ENCODE peak calls at places on chromosomes 3 and 15, in ten cellular contexts. A, V, O, Z, C, M, E, S, U and H are unnamed samples.
A peak's percentile ranks its signal among the peaks of the same experiment; 100 is the strongest.

GRCh38 chr3:129025108-129025507 is 24.0 kb downstream of the EFCC1 start:
- DNase-seq in V (no peak), M (peak; percentile 67), U (no peak), Z (no peak), A (no peak), O (no peak), S (no peak), C (no peak), E (no peak), H (no peak)

GRCh38 chr3:133092676-133093075 is 54.5 kb downstream of the TMEM108 start:
- DNase-seq in M (no peak), S (no peak), A (peak; percentile 13), U (no peak), Z (no peak), E (no peak), C (no peak), V (no peak), O (no peak), H (no peak)

GRCh38 chr15:71725215-71725955 is 85.0 kb upstream of the NR2E3 start:
- DNase-seq in V (no peak), A (peak; percentile 80), Z (no peak), E (no peak), O (no peak), U (no peak), M (no peak), C (no peak), S (no peak), H (no peak)

GRCh38 chr3:126036056-126036549 is 47.8 kb downstream of the SLC41A3 start:
- DNase-seq in C (no peak), A (no peak), S (no peak), M (no peak), E (no peak), Z (no peak), U (no peak), V (no peak), O (peak; percentile 23), H (no peak)

GRCh38 chr15:90836296-90836871 is 32.0 kb upstream of the FURIN start:
- DNase-seq in O (no peak), Z (peak; percentile 66), A (peak; percentile 91), S (no peak), M (no peak), C (no peak), E (no peak), V (no peak), U (peak; percentile 53), H (no peak)

GRCh38 chr3:46012246-46012645 is 15.0 kb downstream of the XCR1 start:
- DNase-seq in M (no peak), Z (no peak), A (no peak), E (no peak), C (no peak), U (no peak), V (no peak), S (no peak), O (no peak), H (no peak)

GRCh38 chr15:80309769-80310384 is 57.9 kb upstream of the CTXND1 start:
- DNase-seq in C (no peak), U (peak; percentile 48), A (peak; percentile 34), Z (peak; percentile 35), E (no peak), V (no peak), S (no peak), M (no peak), O (no peak), H (no peak)

GRCh38 chr3:101780661-101781060 is 1.6 kb downstream of the NXPE3 start:
- DNase-seq in Z (peak; percentile 11), S (no peak), C (no peak), O (no peak), V (no peak), M (no peak), U (peak; percentile 70), A (peak; percentile 91), E (no peak), H (peak; percentile 59)

GRCh38 chr3:138043266-138044029 is 33.5 kb downstream of the CLDN18 start:
- DNase-seq in E (no peak), U (no peak), C (no peak), O (no peak), Z (no peak), V (no peak), A (peak; percentile 93), M (no peak), S (no peak), H (no peak)

GRCh38 chr3:17013050-17013449 is 128.3 kb downstream of the PLCL2 start:
- DNase-seq in Z (no peak), C (no peak), O (no peak), A (no peak), S (no peak), U (no peak), M (no peak), V (no peak), E (no peak), H (peak; percentile 26)

GRCh38 chr3:7766530-7766929 is 735.1 kb upstream of the LMCD1 start:
- DNase-seq in E (no peak), S (no peak), O (no peak), U (no peak), C (no peak), V (no peak), Z (no peak), A (no peak), M (no peak), H (no peak)

GRCh38 chr3:124824286-124824915 is 62.8 kb downstream of the ITGB5 start:
- DNase-seq in A (peak; percentile 24), S (no peak), E (no peak), C (no peak), U (no peak), Z (no peak), M (no peak), O (no peak), V (no peak), H (no peak)

GRCh38 chr15:57720861-57721260 is 14.3 kb downstream of the POLR2M start:
- DNase-seq in C (no peak), Z (no peak), V (no peak), S (no peak), A (peak; percentile 18), E (no peak), U (no peak), O (no peak), M (no peak), H (no peak)

GRCh38 chr15:57692709-57693108 is 13.8 kb upstream of the POLR2M start:
- DNase-seq in S (no peak), A (peak; percentile 12), C (no peak), E (no peak), M (no peak), V (no peak), O (no peak), Z (no peak), U (no peak), H (no peak)

GRCh38 chr15:59688888-59689625 is at the start of gene BNIP2:
- DNase-seq in C (peak; percentile 99), Z (peak; percentile 92), V (peak; percentile 99), E (peak; percentile 98), M (peak; percentile 100), O (peak; percentile 99), A (peak; percentile 98), U (peak; percentile 100), S (peak; percentile 99), H (peak; percentile 99)

GRCh38 chr15:59687831-59688230 is 1.3 kb downstream of the BNIP2 start:
- DNase-seq in U (no peak), V (no peak), C (no peak), E (no peak), S (no peak), A (peak; percentile 44), O (no peak), M (no peak), Z (no peak), H (no peak)

GRCh38 chr15:59688383-59688887 is 685 bp downstream of the BNIP2 start:
- DNase-seq in Z (no peak), V (no peak), S (no peak), E (no peak), M (no peak), O (no peak), A (peak; percentile 77), C (no peak), U (peak; percentile 72), H (no peak)

GRCh38 chr15:59691194-59691805 is 2.2 kb upstream of the BNIP2 start:
- DNase-seq in S (no peak), Z (no peak), C (no peak), U (peak; percentile 70), A (peak; percentile 58), V (no peak), O (peak; percentile 46), M (no peak), E (no peak), H (no peak)

GRCh38 chr15:59689626-59690236 is 611 bp upstream of the BNIP2 start:
- DNase-seq in V (peak; percentile 80), A (peak; percentile 47), M (peak; percentile 93), O (peak; percentile 88), E (peak; percentile 88), C (peak; percentile 90), U (peak; percentile 93), Z (no peak), S (peak; percentile 89), H (peak; percentile 67)
- TF ChIP-seq POLR2A in V (no peak), A (no peak), M (no peak), O (no peak), E (no peak), C (no peak), U (no peak), Z (no peak), S (no peak), H (no peak)

GRCh38 chr3:194029846-194030245 is 106.1 kb upstream of the HES1 start:
- DNase-seq in O (peak; percentile 48), E (no peak), M (no peak), Z (no peak), U (no peak), V (no peak), C (peak; percentile 63), A (no peak), S (no peak), H (no peak)
- H3K4me1 ChIP-seq in O (peaks cover 11% of the 10 kb centered on the region), E (no peaks in the 10 kb centered on the region), M (peaks cover 20% of the 10 kb centered on the region), Z (no peaks in the 10 kb centered on the region), U (no peaks in the 10 kb centered on the region), V (no peaks in the 10 kb centered on the region), C (peaks cover 35% of the 10 kb centered on the region), A (no peaks in the 10 kb centered on the region), S (no peaks in the 10 kb centered on the region), H (no peaks in the 10 kb centered on the region)

GRCh38 chr15:69118089-69118488 is 42.3 kb upstream of the GLCE start:
- DNase-seq in V (no peak), A (no peak), S (no peak), Z (no peak), C (no peak), M (no peak), E (no peak), U (no peak), O (no peak), H (no peak)
- H3K4me3 ChIP-seq in V (no peak overlapping the region), A (no peak overlapping the region), S (no peak overlapping the region), Z (no peak overlapping the region), C (no peak overlapping the region), M (no peak overlapping the region), E (no peak overlapping the region), U (no peak overlapping the region), O (no peak overlapping the region), H (no peak overlapping the region)

DNA sequence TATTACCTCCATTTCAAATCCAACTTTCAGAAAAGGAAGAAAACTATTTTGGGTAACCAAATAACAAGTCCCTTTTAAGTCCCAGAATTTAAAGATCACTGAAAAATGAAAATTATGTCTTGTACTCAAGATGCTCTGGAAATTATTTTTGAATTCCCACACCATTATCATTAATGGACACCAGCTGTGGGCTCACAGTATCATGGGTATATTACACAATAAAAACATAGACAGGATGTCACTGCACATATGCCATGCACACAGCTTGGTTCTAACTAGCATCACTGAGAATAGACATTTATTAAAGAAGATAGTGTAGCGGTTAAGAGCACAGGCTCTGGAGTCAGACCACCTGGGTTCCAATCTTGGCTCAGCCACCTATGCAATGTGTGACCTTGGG is 130.4 kb downstream of the FRMD5 start:
- DNase-seq in C (no peak), U (no peak), A (no peak), S (no peak), Z (no peak), E (no peak), M (no peak), V (no peak), O (no peak), H (no peak)
- TF ChIP-seq POLR2A in C (no peak), U (no peak), A (no peak), S (no peak), Z (no peak), E (no peak), M (no peak), V (no peak), O (no peak), H (no peak)